ENCODE peak calls at places on chromosomes 11 and 22, in six cellular contexts. One of them, this sample, is unnamed.

GRCh38 chr11:35564246-35564595 is 38.8 kb upstream of the PAMR1 start:
- DNase-seq in GM23338: no peak
- DNase-seq in mucosa of descending colon: no peak
- DNase-seq in dorsolateral prefrontal cortex: no peak
- DNase-seq in lower leg skin: no peak
- DNase-seq in PC-3: no peak
- DNase-seq in this sample: no peak

GRCh38 chr22:35505394-35506258 is 35.0 kb upstream of the RASD2 start:
- DNase-seq in mucosa of descending colon: no peak
- DNase-seq in GM23338: no peak
- DNase-seq in PC-3: no peak
- DNase-seq in lower leg skin: no peak
- DNase-seq in dorsolateral prefrontal cortex: no peak
- DNase-seq in this sample: no peak

GRCh38 chr22:20033045-20033706 is 12.3 kb downstream of the TANGO2 start:
- DNase-seq in PC-3: no peak
- DNase-seq in dorsolateral prefrontal cortex: no peak
- DNase-seq in mucosa of descending colon: peak
- DNase-seq in lower leg skin: no peak
- DNase-seq in GM23338: no peak
- DNase-seq in this sample: no peak

GRCh38 chr11:32213223-32213622 is 122.3 kb downstream of the RCN1 start:
- DNase-seq in dorsolateral prefrontal cortex: no peak
- DNase-seq in lower leg skin: no peak
- DNase-seq in GM23338: no peak
- DNase-seq in PC-3: peak
- DNase-seq in mucosa of descending colon: no peak
- DNase-seq in this sample: no peak

GRCh38 chr11:67382481-67383136 is 9.2 kb upstream of the RAD9A start:
- DNase-seq in GM23338: peak
- DNase-seq in mucosa of descending colon: peak
- DNase-seq in dorsolateral prefrontal cortex: peak
- DNase-seq in lower leg skin: peak
- DNase-seq in PC-3: peak
- DNase-seq in this sample: peak

GRCh38 chr11:12840871-12841516 is 166.8 kb downstream of the TEAD1 start:
- DNase-seq in dorsolateral prefrontal cortex: no peak
- DNase-seq in PC-3: peak
- DNase-seq in mucosa of descending colon: no peak
- DNase-seq in GM23338: no peak
- DNase-seq in lower leg skin: no peak
- DNase-seq in this sample: no peak

GRCh38 chr11:116300252-116300651 is 472.5 kb downstream of the BUD13 start:
- DNase-seq in mucosa of descending colon: no peak
- DNase-seq in PC-3: no peak
- DNase-seq in GM23338: no peak
- DNase-seq in dorsolateral prefrontal cortex: no peak
- DNase-seq in lower leg skin: no peak
- DNase-seq in this sample: no peak

GRCh38 chr11:69429716-69430491 is 51.6 kb upstream of the LINC01488 start:
- DNase-seq in GM23338: no peak
- DNase-seq in dorsolateral prefrontal cortex: no peak
- DNase-seq in PC-3: no peak
- DNase-seq in mucosa of descending colon: no peak
- DNase-seq in lower leg skin: no peak
- DNase-seq in this sample: no peak

DNA sequence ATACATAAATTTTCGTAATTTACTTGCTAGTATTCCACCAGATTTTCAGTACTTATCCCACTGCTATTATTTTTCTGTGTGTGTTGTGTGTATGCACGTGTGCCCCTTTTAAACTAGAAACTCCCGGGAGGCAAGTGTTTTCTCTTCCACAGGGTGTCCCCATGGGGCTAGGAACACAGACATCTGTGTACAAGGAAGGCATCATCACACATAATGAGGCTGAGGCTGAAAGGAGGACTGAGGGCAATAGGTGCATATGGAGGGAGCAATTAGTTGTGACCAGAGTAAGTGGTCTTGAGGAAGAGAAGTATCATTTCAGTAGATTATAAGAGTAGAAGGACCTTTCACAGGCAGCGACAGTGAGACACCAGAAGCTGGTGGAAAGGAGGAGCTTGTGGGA is 2.1 kb upstream of the DPAGT1 start:
- DNase-seq in dorsolateral prefrontal cortex: no peak
- DNase-seq in mucosa of descending colon: no peak
- DNase-seq in lower leg skin: no peak
- DNase-seq in PC-3: no peak
- DNase-seq in GM23338: no peak
- DNase-seq in this sample: no peak
- TF ChIP-seq CTCF in dorsolateral prefrontal cortex: no peak
- TF ChIP-seq CTCF in mucosa of descending colon: no peak
- TF ChIP-seq CTCF in lower leg skin: no peak
- TF ChIP-seq CTCF in PC-3: peak
- TF ChIP-seq CTCF in GM23338: peak
- TF ChIP-seq CTCF in this sample: no peak

GRCh38 chr22:22062306-22062793 is 79.8 kb upstream of the TOP3B start:
- DNase-seq in PC-3: no peak
- DNase-seq in mucosa of descending colon: no peak
- DNase-seq in lower leg skin: no peak
- DNase-seq in GM23338: no peak
- DNase-seq in dorsolateral prefrontal cortex: no peak
- DNase-seq in this sample: no peak

GRCh38 chr22:22058649-22059475 is 76.3 kb upstream of the TOP3B start:
- DNase-seq in dorsolateral prefrontal cortex: no peak
- DNase-seq in lower leg skin: no peak
- DNase-seq in mucosa of descending colon: no peak
- DNase-seq in PC-3: no peak
- DNase-seq in GM23338: no peak
- DNase-seq in this sample: no peak

GRCh38 chr22:22059476-22060002 is 77.0 kb upstream of the TOP3B start:
- DNase-seq in PC-3: no peak
- DNase-seq in GM23338: no peak
- DNase-seq in dorsolateral prefrontal cortex: no peak
- DNase-seq in lower leg skin: no peak
- DNase-seq in mucosa of descending colon: no peak
- DNase-seq in this sample: no peak

GRCh38 chr22:22060200-22061084 is 77.9 kb upstream of the TOP3B start:
- DNase-seq in PC-3: peak
- DNase-seq in mucosa of descending colon: peak
- DNase-seq in lower leg skin: no peak
- DNase-seq in GM23338: peak
- DNase-seq in dorsolateral prefrontal cortex: peak
- DNase-seq in this sample: no peak

DNA sequence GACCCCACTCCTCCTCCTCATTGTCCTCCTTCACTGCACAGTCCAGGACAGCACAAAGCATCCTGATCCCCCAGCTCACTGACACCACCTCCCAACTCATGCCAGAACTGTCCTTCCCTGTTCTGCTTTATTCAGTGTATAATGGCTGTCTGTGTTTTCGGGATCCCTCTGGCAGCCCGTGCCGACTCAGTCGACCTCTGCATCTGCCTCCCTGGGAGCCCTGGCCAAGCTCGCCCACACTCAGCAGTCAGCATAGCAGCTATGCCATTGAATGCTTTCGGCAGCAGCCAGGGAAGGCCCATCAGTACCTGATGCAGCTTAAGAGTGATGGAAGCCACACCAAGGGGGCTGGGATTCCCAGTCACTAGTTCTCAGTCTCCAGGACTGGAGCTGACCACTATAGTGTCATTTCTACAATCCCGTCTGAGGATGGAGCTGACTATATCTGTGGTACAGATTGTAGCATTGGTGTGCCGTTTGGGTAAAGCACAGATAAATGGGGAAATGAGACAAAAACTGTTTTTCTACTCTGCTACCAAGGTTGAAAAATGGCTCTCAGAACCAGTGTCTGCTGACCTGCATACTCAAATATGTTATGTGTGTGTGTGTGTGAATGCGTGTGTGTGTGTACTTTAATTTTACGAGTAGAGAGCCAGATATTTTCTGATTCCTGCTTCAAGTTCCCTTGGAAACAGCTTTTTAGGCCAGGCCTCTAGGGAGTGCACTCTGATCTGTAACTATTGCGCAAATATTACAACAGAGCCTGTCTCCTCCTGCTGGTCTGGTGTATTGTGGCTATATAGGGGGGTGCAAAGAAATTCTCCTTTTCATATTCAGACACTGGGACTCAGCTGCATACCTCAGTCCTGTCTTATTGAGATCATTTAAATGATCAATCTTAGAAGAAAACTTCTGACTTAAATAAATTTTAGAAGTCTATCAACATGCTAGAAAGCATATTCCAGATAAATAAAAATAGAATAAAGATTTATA is 78.8 kb upstream of the TOP3B start:
- DNase-seq in dorsolateral prefrontal cortex: peak
- DNase-seq in lower leg skin: no peak
- DNase-seq in mucosa of descending colon: no peak
- DNase-seq in GM23338: no peak
- DNase-seq in PC-3: peak
- DNase-seq in this sample: no peak
- TF ChIP-seq CTCF in dorsolateral prefrontal cortex: peak
- TF ChIP-seq CTCF in lower leg skin: no peak
- TF ChIP-seq CTCF in mucosa of descending colon: no peak
- TF ChIP-seq CTCF in GM23338: no peak
- TF ChIP-seq CTCF in PC-3: no peak
- TF ChIP-seq CTCF in this sample: peak

GRCh38 chr11:22536036-22536435 is 89.6 kb downstream of the FANCF start:
- DNase-seq in GM23338: no peak
- DNase-seq in PC-3: peak
- DNase-seq in mucosa of descending colon: no peak
- DNase-seq in dorsolateral prefrontal cortex: no peak
- DNase-seq in lower leg skin: no peak
- DNase-seq in this sample: no peak

DNA sequence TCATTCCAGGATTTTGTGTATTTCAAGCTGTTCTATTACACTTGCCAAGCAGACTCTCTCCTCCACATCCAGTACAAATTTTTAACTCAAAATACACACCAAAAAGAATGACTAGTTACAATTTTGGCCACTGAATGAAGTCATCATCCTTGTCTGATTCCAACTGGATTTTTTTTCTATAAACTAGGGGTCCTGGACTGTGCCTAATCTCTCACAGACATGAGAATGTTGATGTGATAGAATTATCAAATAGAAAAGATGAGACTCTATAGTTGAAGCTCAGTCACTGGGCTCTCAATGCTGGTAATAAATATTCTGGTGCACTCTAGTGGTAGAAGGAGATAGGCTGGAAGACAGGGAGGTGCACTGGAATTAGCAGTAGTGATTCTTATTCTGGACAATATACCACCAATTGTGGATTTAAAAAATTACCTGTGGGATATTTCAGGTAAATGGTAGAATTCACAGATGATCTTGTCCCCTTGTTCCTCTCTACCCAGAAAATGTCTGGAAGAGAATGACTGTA is 85.7 kb downstream of the FANCF start:
- DNase-seq in lower leg skin: no peak
- DNase-seq in dorsolateral prefrontal cortex: no peak
- DNase-seq in PC-3: peak
- DNase-seq in mucosa of descending colon: no peak
- DNase-seq in GM23338: peak
- DNase-seq in this sample: no peak
- TF ChIP-seq CTCF in lower leg skin: no peak
- TF ChIP-seq CTCF in dorsolateral prefrontal cortex: peak
- TF ChIP-seq CTCF in PC-3: peak
- TF ChIP-seq CTCF in mucosa of descending colon: no peak
- TF ChIP-seq CTCF in GM23338: peak
- TF ChIP-seq CTCF in this sample: peak

DNA sequence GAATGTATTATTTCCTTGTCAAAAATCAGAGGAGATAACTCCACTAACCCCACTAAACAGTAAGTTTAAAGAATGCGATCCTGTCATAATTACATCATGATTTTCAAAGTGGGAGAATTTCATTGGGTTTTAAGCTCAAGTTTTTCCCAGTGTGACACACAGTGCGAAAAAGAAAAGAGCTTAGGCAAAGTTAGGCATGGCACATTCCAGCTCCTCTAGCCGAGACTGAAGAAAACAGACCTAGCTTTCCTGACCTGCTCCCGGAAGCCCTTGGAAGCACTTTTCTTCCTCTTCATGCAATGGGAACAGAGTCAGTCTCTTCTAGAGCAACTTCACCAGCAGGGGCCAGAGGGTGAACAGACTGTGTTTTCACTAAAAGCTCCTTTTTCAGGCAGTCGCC is 76.6 kb upstream of the AKIP1 start:
- DNase-seq in PC-3: no peak
- DNase-seq in lower leg skin: no peak
- DNase-seq in dorsolateral prefrontal cortex: no peak
- DNase-seq in mucosa of descending colon: no peak
- DNase-seq in GM23338: peak
- DNase-seq in this sample: no peak
- TF ChIP-seq CTCF in PC-3: no peak
- TF ChIP-seq CTCF in lower leg skin: no peak
- TF ChIP-seq CTCF in dorsolateral prefrontal cortex: no peak
- TF ChIP-seq CTCF in mucosa of descending colon: no peak
- TF ChIP-seq CTCF in GM23338: peak
- TF ChIP-seq CTCF in this sample: no peak

GRCh38 chr11:124837491-124837856 is 27.8 kb upstream of the ROBO3 start:
- DNase-seq in PC-3: peak
- DNase-seq in mucosa of descending colon: peak
- DNase-seq in lower leg skin: no peak
- DNase-seq in GM23338: peak
- DNase-seq in dorsolateral prefrontal cortex: no peak
- DNase-seq in this sample: no peak
- TF ChIP-seq CTCF in PC-3: peak
- TF ChIP-seq CTCF in mucosa of descending colon: no peak
- TF ChIP-seq CTCF in lower leg skin: no peak
- TF ChIP-seq CTCF in GM23338: peak
- TF ChIP-seq CTCF in dorsolateral prefrontal cortex: no peak
- TF ChIP-seq CTCF in this sample: no peak

DNA sequence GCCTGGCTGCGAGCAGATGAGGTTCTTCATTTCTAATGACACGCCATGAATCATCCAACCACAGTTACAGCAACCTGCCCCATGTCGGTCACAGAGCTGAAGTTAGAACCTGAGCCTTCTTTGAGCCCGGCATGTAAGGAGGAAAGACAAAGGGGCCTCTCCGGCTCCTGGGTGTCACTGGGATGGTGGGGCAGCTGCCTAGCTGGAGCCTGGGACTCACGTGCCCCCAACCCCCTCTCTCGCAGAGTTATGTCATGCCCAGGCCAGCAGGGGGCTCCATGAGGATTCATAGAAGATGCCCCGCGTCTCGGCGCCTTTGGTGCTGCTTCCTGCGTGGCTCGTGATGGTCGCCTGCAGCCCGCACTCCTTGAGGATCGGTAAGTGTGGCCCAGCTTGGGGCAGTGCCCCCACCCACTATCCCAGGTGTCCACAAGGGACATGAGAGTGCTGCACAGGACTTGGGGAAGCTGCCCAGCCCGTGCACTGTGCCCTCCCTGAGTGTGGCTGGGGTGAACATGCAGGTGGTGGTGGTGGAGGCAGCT is 148.5 kb downstream of the GRIK4 start:
- DNase-seq in lower leg skin: no peak
- DNase-seq in dorsolateral prefrontal cortex: no peak
- DNase-seq in GM23338: peak
- DNase-seq in PC-3: peak
- DNase-seq in mucosa of descending colon: peak
- DNase-seq in this sample: no peak
- TF ChIP-seq CTCF in lower leg skin: no peak
- TF ChIP-seq CTCF in dorsolateral prefrontal cortex: no peak
- TF ChIP-seq CTCF in GM23338: peak
- TF ChIP-seq CTCF in PC-3: peak
- TF ChIP-seq CTCF in mucosa of descending colon: no peak
- TF ChIP-seq CTCF in this sample: peak

GRCh38 chr22:24521791-24522245 is 26.7 kb downstream of the UPB1 start:
- DNase-seq in dorsolateral prefrontal cortex: no peak
- DNase-seq in PC-3: peak
- DNase-seq in mucosa of descending colon: peak
- DNase-seq in lower leg skin: no peak
- DNase-seq in GM23338: peak
- DNase-seq in this sample: no peak
- TF ChIP-seq CTCF in dorsolateral prefrontal cortex: peak
- TF ChIP-seq CTCF in PC-3: peak
- TF ChIP-seq CTCF in mucosa of descending colon: no peak
- TF ChIP-seq CTCF in lower leg skin: no peak
- TF ChIP-seq CTCF in GM23338: peak
- TF ChIP-seq CTCF in this sample: peak